ENCODE peak calls at places on chromosome 16, in four cellular contexts. X is HCT116, K is prostate gland, B is upper lobe of left lung. D is an unnamed sample.

GRCh38 chr16:54649846-54650245 is 280.8 kb upstream of the IRX5 start:
- DNase-seq in B (no peak), X (no peak), K (no peak), D (no peak)

GRCh38 chr16:14309001-14309886 is 238.1 kb downstream of the MRTFB start:
- DNase-seq in K (peak; percentile 36), X (no peak), B (no peak), D (no peak)

GRCh38 chr16:58426960-58427359 is 34.7 kb downstream of the GINS3 start:
- DNase-seq in X (no peak), K (no peak), B (no peak), D (no peak)

GRCh38 chr16:19524866-19525723 is 1.4 kb downstream of the CCP110 start:
- DNase-seq in K (no peak), X (no peak), B (no peak), D (no peak)

GRCh38 chr16:69799601-69800000 is 37.5 kb downstream of the WWP2 start:
- DNase-seq in X (no peak), B (no peak), K (no peak), D (no peak)

GRCh38 chr16:73878616-73879015 is 418.0 kb upstream of the PSMD7 start:
- DNase-seq in X (peak; percentile 52), K (peak; percentile 10), B (no peak), D (no peak)

GRCh38 chr16:12798846-12799245 is 4.8 kb downstream of the CPPED1 start:
- DNase-seq in X (no peak), B (no peak), K (no peak), D (no peak)

GRCh38 chr16:495127-495748 is 32.3 kb upstream of the CAPN15 start:
- DNase-seq in B (no peak), K (no peak), X (no peak), D (no peak)

GRCh38 chr16:4172070-4172469 is 55.8 kb upstream of the ADCY9 start:
- DNase-seq in B (no peak), K (no peak), X (no peak), D (no peak)

GRCh38 chr16:22297871-22298733 is 893 bp downstream of the POLR3E start:
- DNase-seq in B (no peak), X (peak; percentile 94), K (peak; percentile 51), D (no peak)

GRCh38 chr16:27215660-27216059 is 12.3 kb downstream of the KDM8 start:
- DNase-seq in X (no peak), B (no peak), K (no peak), D (no peak)

GRCh38 chr16:25006504-25007055 is 8.6 kb downstream of the ARHGAP17 start:
- DNase-seq in B (no peak), X (no peak), K (no peak), D (no peak)

GRCh38 chr16:65083181-65083845 is 38.5 kb downstream of the CDH11 start:
- DNase-seq in B (no peak), X (no peak), K (no peak), D (no peak)

GRCh38 chr16:25148568-25149215 is 37.1 kb downstream of the LCMT1 start:
- DNase-seq in B (peak; percentile 58), X (no peak), K (no peak), D (no peak)

GRCh38 chr16:27852116-27852515 is 211.4 kb downstream of the GSG1L start:
- DNase-seq in K (no peak), X (no peak), B (no peak), D (no peak)

GRCh38 chr16:48128769-48129168 is 27.0 kb downstream of the ABCC12 start:
- DNase-seq in X (no peak), B (no peak), K (no peak), D (no peak)

GRCh38 chr16:60788631-60789030 is 1247.6 kb downstream of the CDH8 start:
- DNase-seq in X (no peak), K (no peak), B (no peak), D (no peak)

GRCh38 chr16:72848759-72849664 is 198.9 kb downstream of the ZFHX3 start:
- DNase-seq in X (peak; percentile 56), B (peak; percentile 90), K (peak; percentile 86), D (no peak)

GRCh38 chr16:76932541-76933211 is 258.3 kb upstream of the MON1B start:
- DNase-seq in K (no peak), B (no peak), X (no peak), D (no peak)

GRCh38 chr16:30112197-30113030 is 923 bp downstream of the GDPD3 start:
- DNase-seq in B (peak; percentile 87), K (no peak), X (no peak), D (no peak)

GRCh38 chr16:140175-140857 is 1.8 kb upstream of the NPRL3 start:
- DNase-seq in B (no peak), K (no peak), X (no peak), D (no peak)

GRCh38 chr16:3954411-3954921 is 74.0 kb upstream of the CREBBP start:
- DNase-seq in B (no peak), X (no peak), K (no peak), D (no peak)

GRCh38 chr16:1946495-1947368 is 3.7 kb upstream of the MSRB1 start:
- DNase-seq in B (peak; percentile 83), K (no peak), X (no peak), D (no peak)

DNA sequence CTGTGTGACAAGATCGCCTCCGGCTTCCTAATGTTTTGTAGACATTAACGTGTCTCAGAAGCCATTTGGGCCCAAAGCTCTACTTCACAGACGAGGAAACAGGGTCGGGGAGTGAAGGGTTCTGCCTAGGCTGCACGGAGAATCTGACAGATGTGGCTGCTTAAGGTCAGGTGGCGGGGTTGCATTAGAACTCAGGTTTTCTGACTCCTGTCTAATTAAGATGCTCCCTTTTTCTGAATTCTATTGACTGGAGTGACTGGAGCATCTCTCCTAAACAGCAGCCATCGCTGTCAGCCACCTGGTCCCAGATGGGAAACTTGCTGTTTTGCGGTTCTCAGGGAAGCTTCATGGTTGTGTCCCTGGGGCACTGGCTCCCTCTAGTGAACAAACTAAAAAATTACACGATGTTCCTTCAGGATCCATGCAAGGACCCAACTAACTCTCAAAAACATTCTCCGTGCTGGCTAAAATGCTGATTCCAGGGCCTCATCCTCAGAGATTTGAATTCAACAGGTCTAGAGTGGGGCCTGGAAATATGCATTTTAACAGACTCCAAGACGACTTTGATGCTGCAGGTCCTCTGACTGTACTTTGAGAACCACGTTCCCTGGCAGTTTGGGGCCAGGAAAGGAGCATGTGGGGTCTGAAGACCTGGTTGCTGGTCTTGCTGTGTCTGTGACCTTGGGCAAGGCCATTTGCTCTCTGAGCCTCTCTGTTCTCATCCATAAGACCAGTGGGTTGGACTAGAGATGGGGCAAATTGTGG is 117.4 kb downstream of the IRF8 start:
- DNase-seq in K (peak; percentile 20), B (no peak), X (peak; percentile 61), D (no peak)
- TF ChIP-seq POLR2AphosphoS5 in K (no peak), B (no peak), X (no peak), D (no peak)

GRCh38 chr16:11706180-11706742 is 36.4 kb downstream of the TXNDC11 start:
- DNase-seq in X (no peak), K (no peak), B (no peak), D (no peak)
- H3K4me3 ChIP-seq in X (no peak overlapping the region), K (no peak overlapping the region), B (no peak overlapping the region), D (no peak overlapping the region)

GRCh38 chr16:57383276-57384247 is 11.3 kb downstream of the CX3CL1 start:
- DNase-seq in X (no peak), K (peak; percentile 23), B (no peak), D (no peak)

GRCh38 chr16:57379579-57379978 is 7.3 kb downstream of the CX3CL1 start:
- DNase-seq in X (no peak), B (no peak), K (no peak), D (no peak)

GRCh38 chr16:57381791-57382534 is 9.7 kb downstream of the CX3CL1 start:
- DNase-seq in X (no peak), B (peak; percentile 68), K (no peak), D (no peak)

GRCh38 chr16:57382535-57383275 is 10.4 kb downstream of the CX3CL1 start:
- DNase-seq in K (no peak), X (no peak), B (peak; percentile 45), D (no peak)

DNA sequence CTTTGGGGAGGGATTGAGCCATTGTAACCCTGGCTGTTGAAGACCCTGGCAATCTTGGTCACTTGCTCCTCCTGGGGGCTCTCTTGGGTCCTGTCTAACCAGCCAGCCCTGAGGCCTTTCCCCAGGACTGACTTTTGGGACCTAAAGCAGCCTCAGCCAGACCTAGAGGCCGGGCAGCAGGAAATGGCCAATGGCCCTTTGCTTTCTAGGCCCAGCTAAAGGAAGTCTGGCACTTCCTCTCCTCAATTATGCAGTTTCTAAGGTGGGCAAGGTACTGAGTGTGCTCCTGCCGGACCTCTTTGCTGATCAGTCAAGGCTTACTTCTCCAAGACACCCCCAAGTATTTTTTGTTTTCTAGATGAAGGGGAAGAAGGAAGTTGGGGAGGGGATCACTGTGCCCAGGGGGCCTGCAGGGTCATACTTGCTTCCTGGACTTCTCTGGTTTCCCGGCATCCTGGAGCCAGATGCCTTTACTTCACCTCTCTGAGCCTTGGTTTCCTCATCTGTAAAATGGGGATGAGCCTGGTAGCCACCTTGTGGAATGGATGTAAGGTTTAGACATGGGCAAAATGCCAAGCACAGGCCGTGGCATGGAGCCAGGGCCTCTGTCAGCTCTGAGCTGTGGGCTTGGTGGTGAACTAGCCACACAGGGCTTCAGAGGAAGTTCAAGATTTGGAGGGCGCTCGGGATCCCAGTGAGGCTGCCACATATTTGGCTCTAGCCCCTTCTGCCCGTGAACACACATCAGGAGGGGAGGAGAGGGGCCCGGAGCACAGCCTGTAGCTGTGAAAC is 8.6 kb downstream of the CX3CL1 start:
- DNase-seq in K (no peak), B (no peak), X (no peak), D (no peak)
- TF ChIP-seq POLR2AphosphoS5 in K (no peak), B (no peak), X (no peak), D (no peak)

DNA sequence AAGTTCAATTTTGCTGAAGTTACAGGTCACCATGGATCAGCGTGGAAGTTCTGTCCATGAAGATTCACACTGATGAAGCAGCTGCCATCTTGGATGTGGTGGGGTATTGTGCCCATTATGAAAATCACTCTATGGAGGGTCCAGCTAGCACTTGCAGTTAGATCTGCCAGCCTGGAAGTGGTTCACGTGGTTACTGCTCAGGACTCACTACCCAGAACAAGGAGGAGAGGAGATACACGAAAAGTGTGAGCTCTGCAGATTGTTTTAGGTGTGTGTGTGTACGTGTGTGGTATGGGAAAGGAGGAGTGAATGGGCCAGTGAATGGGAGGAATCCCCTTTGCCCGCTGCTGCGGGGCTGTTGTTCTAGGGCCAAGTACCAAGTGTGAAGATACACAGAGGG is 333.4 kb downstream of the MAF start:
- DNase-seq in X (no peak), K (no peak), B (no peak), D (no peak)
- H3K4me3 ChIP-seq in X (no peak overlapping the region), K (no peak overlapping the region), B (no peak overlapping the region), D (no peak overlapping the region)

DNA sequence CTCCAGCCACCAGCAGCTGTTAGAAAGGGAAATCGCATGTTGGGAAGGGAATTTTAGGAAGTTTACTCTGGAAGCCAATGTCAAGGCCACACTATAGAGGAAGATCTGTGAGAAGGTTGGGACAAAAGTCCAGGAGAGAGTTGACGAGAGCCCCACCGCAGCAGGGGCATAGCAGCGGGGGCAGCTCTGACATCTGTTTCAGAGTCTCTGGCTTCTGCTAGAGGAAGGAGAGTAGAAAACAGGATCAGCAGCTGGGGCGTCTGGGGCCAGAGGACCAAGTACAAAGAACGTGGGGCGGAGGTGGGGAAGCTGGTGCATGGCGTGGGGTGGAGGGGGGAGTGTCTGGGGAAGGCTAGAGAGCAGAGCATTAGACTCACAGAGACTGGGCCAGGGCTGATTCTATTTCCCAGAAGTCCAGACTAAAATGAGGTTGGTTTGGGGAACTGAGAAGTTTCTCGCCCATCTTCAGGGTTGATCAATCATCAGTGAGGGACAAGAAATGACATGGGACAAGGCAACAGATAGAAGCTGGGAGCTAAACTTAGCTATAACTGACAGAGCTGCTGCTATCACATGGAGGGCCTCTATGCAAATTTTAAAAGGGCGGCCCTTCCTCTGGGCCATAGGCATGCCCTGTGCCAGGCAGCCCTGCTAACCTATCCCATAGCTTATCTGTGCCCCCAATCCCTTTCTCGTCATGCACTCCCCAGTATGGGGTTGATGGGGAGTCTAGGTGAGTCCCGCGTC is 1.2 kb downstream of the RABEP2 start:
- DNase-seq in B (no peak), K (no peak), X (no peak), D (no peak)
- TF ChIP-seq POLR2AphosphoS5 in B (no peak), K (no peak), X (no peak), D (no peak)

GRCh38 chr16:67965668-67966548 is 2.5 kb downstream of the SLC12A4 start:
- DNase-seq in K (no peak), B (no peak), X (no peak), D (no peak)
- H3K4me3 ChIP-seq in K (peak overlapping the region; percentile 78), B (peak overlapping the region; percentile 99), X (peak overlapping the region; percentile 86), D (peak overlapping the region; percentile 81)